ENCODE peak calls at places on chromosomes 4 and X, in seven cellular contexts. G is heart right ventricle, U is BE2C, F is fibroblast of pulmonary artery, Z is uterus, K is heart left ventricle, I is AG10803. D is an unnamed sample.

GRCh38 chr4:8776366-8776765 is 95.3 kb downstream of the HMX1 start:
- DNase-seq in G (no peak), K (no peak), F (no peak), U (no peak), I (no peak), Z (no peak), D (no peak)

GRCh38 chr4:101599620-101600019 is 190.9 kb upstream of the BANK1 start:
- DNase-seq in I (peak; percentile 58), Z (no peak), K (no peak), G (no peak), F (peak; percentile 79), U (no peak), D (peak; percentile 67)

GRCh38 chr4:158236304-158237030 is 26.2 kb downstream of the TMEM144 start:
- DNase-seq in G (no peak), K (no peak), F (peak; percentile 30), U (no peak), I (no peak), Z (no peak), D (no peak)

GRCh38 chr4:1656986-1657385 is 27.1 kb downstream of the FAM53A start:
- DNase-seq in I (no peak), U (no peak), F (no peak), G (no peak), Z (no peak), K (no peak), D (no peak)

GRCh38 chr4:174380699-174381098 is 97.0 kb downstream of the CEP44 start:
- DNase-seq in I (no peak), U (no peak), F (no peak), K (no peak), G (no peak), Z (no peak), D (no peak)

GRCh38 chr4:7805533-7806079 is 134.1 kb downstream of the AFAP1 start:
- DNase-seq in I (peak; percentile 98), K (peak; percentile 50), F (peak; percentile 99), U (no peak), G (no peak), Z (no peak), D (peak; percentile 77)

GRCh38 chr4:72295966-72296557 is 264.3 kb downstream of the NPFFR2 start:
- DNase-seq in U (no peak), G (no peak), I (peak; percentile 69), Z (no peak), K (no peak), F (peak; percentile 78), D (peak; percentile 65)

GRCh38 chr4:80085081-80085480 is 12.1 kb upstream of the ANTXR2 start:
- DNase-seq in U (no peak), I (no peak), Z (no peak), G (no peak), F (no peak), K (no peak), D (no peak)

GRCh38 chr4:77852892-77853495 is 9.6 kb upstream of the MRPL1 start:
- DNase-seq in U (no peak), I (no peak), G (no peak), Z (no peak), K (no peak), F (no peak), D (no peak)

GRCh38 chr4:104964387-104965175 is 182.1 kb upstream of the TET2 start:
- DNase-seq in U (no peak), Z (no peak), F (no peak), G (peak; percentile 27), I (no peak), K (no peak), D (no peak)

GRCh38 chr4:158193171-158193749 is 17.0 kb upstream of the TMEM144 start:
- DNase-seq in I (peak; percentile 20), U (no peak), G (no peak), K (no peak), Z (no peak), F (peak; percentile 52), D (peak; percentile 35)

GRCh38 chr4:144799486-144799885 is 153.5 kb downstream of the HHIP start:
- DNase-seq in F (no peak), K (no peak), G (no peak), U (no peak), I (no peak), Z (no peak), D (no peak)

GRCh38 chrX:15242899-15243555 is 26.9 kb downstream of the ASB9 start:
- DNase-seq in F (peak; percentile 65), K (no peak), Z (no peak), U (peak; percentile 25), G (no peak), I (peak; percentile 50), D (peak; percentile 57)

GRCh38 chr4:94849901-94850300 is 92.1 kb downstream of the BMPR1B start:
- DNase-seq in K (no peak), I (no peak), Z (no peak), U (no peak), F (peak; percentile 11), G (no peak), D (no peak)

GRCh38 chr4:32884198-32884597 is 2164.0 kb downstream of the PCDH7 start:
- DNase-seq in K (no peak), G (no peak), I (peak; percentile 13), Z (no peak), F (peak; percentile 40), U (no peak), D (peak; percentile 30)

GRCh38 chrX:14064632-14065432 is 35.1 kb upstream of the GEMIN8 start:
- DNase-seq in G (no peak), F (peak; percentile 68), Z (no peak), I (no peak), U (no peak), K (no peak), D (peak; percentile 8)

GRCh38 chr4:11355224-11355623 is 73.5 kb downstream of the HS3ST1 start:
- DNase-seq in U (no peak), K (no peak), F (no peak), G (no peak), I (no peak), Z (no peak), D (no peak)

GRCh38 chr4:113256946-113257345 is 207.5 kb downstream of the ANK2 start:
- DNase-seq in G (no peak), I (peak; percentile 92), Z (no peak), U (no peak), F (peak; percentile 18), K (no peak), D (peak; percentile 80)

DNA sequence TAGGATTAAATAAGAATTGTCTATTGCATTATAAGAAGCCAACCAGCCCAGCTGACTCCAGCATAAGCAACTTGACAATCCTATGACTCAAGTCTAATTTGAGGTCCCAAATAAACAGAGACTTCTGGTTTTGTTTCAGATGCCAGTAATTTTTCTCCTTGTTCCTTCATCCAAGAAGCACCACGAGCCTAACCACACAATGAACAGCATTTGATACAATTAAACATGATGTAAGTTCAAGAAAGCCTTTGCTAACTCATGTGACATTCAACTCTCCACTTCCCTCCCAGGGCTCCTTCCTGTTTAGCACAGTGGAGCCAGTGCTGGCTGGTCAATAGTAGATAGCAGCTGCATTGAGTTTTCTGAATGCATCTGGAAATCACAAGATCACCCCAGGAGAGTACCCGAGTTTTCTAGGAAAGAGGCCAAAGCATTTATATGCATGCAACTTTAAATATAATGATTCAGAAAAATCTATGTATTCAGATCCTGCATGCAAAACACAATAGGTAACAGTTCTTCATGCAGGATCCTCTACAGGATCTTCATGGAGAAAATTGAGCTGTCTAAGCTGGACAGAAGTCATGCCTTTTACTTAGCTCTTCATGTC is 206.3 kb downstream of the ARHGAP24 start:
- DNase-seq in K (peak; percentile 49), Z (no peak), F (peak; percentile 95), U (no peak), I (peak; percentile 99), G (no peak), D (peak; percentile 97)
- H3K4me3 ChIP-seq in K (no peak overlapping the region), Z (no peak overlapping the region), F (no peak overlapping the region), U (no peak overlapping the region), I (no peak overlapping the region), G (no peak overlapping the region), D (no peak overlapping the region)

GRCh38 chrX:10795721-10796120 is 175.3 kb upstream of the MID1 start:
- DNase-seq in I (peak; percentile 4), U (no peak), Z (no peak), F (peak; percentile 0), K (no peak), G (no peak), D (no peak)
- TF ChIP-seq CTCF in I (no peak), U (no peak), Z (no peak), F (no peak), K (no peak), G (no peak), D (no peak)

GRCh38 chrX:45795546-45795945 is 594.9 kb upstream of the DIPK2B start:
- DNase-seq in F (no peak), U (no peak), K (no peak), G (no peak), I (no peak), Z (no peak), D (no peak)

GRCh38 chrX:45803383-45803921 is 602.8 kb upstream of the DIPK2B start:
- DNase-seq in F (peak; percentile 81), Z (no peak), U (no peak), G (no peak), I (peak; percentile 92), K (no peak), D (peak; percentile 97)

GRCh38 chrX:45794995-45795337 is 594.3 kb upstream of the DIPK2B start:
- DNase-seq in U (no peak), Z (no peak), I (no peak), K (no peak), G (no peak), F (no peak), D (no peak)

GRCh38 chrX:45801554-45801953 is 600.9 kb upstream of the DIPK2B start:
- DNase-seq in G (no peak), U (no peak), K (no peak), I (peak; percentile 34), Z (no peak), F (peak; percentile 60), D (peak; percentile 65)

GRCh38 chrX:45799576-45799975 is 598.9 kb upstream of the DIPK2B start:
- DNase-seq in I (no peak), Z (no peak), U (no peak), K (no peak), F (no peak), G (no peak), D (no peak)
- H3K4me3 ChIP-seq in I (no peak overlapping the region), Z (no peak overlapping the region), U (no peak overlapping the region), K (no peak overlapping the region), F (no peak overlapping the region), G (no peak overlapping the region), D (no peak overlapping the region)

DNA sequence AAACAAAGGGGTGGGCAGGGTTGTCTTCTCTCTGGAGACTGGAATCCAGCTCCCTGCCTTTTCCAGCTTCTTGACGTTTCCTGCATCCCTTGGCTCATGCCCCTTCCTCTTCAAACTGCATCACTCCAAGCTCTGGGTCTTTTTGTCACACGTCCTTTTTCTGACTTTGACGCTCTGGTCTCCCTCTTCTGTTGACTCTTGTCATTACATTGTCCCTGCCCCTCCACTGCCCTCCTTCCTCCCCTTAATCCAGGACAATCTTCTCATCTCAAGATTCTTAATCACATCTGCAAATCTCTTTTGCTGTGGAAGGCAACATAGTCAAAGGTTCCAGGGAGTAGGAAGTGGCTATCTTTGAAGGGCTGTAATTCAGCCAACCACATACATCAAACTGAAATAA is 178.3 kb downstream of the TMA16 start:
- DNase-seq in K (no peak), I (no peak), Z (no peak), G (no peak), U (no peak), F (no peak), D (no peak)
- TF ChIP-seq CTCF in K (no peak), I (no peak), Z (no peak), G (no peak), U (peak; percentile 4), F (no peak), D (no peak)